ENCODE peak calls at places on chromosomes 11 and 22, in six cellular contexts. One of them, this sample, is unnamed. For H3K9me3, the result is how much of the 10 kb centered on the place peaks cover.

GRCh38 chr11:57230797-57231538 is 6.1 kb downstream of the APLNR start:
- DNase-seq in H9: peak
- DNase-seq in IMR-90: no peak
- DNase-seq in trophoblast cell: no peak
- DNase-seq in mesenchymal stem cell: no peak
- DNase-seq in H1: no peak
- DNase-seq in this sample: no peak

GRCh38 chr22:24751518-24751917 is 23.0 kb downstream of the PIWIL3 start:
- DNase-seq in H9: no peak
- DNase-seq in IMR-90: no peak
- DNase-seq in trophoblast cell: no peak
- DNase-seq in mesenchymal stem cell: no peak
- DNase-seq in H1: no peak
- DNase-seq in this sample: no peak

GRCh38 chr11:15670520-15671070 is 555.9 kb downstream of the INSC start:
- DNase-seq in H9: no peak
- DNase-seq in IMR-90: peak
- DNase-seq in trophoblast cell: no peak
- DNase-seq in mesenchymal stem cell: peak
- DNase-seq in H1: no peak
- DNase-seq in this sample: no peak

GRCh38 chr11:86162257-86162656 is 82.3 kb upstream of the EED start:
- DNase-seq in H9: no peak
- DNase-seq in IMR-90: peak
- DNase-seq in trophoblast cell: peak
- DNase-seq in mesenchymal stem cell: peak
- DNase-seq in H1: no peak
- DNase-seq in this sample: no peak

GRCh38 chr22:38110863-38111852 is 674 bp upstream of the BAIAP2L2 start:
- DNase-seq in H9: peak
- DNase-seq in IMR-90: no peak
- DNase-seq in trophoblast cell: no peak
- DNase-seq in mesenchymal stem cell: no peak
- DNase-seq in H1: no peak
- DNase-seq in this sample: no peak

GRCh38 chr11:101348786-101349185 is 219.2 kb upstream of the PGR start:
- DNase-seq in H9: no peak
- DNase-seq in IMR-90: no peak
- DNase-seq in trophoblast cell: no peak
- DNase-seq in mesenchymal stem cell: no peak
- DNase-seq in H1: no peak
- DNase-seq in this sample: no peak

GRCh38 chr11:106132582-106133354 is 55.3 kb downstream of the AASDHPPT start:
- DNase-seq in H9: no peak
- DNase-seq in IMR-90: no peak
- DNase-seq in trophoblast cell: no peak
- DNase-seq in mesenchymal stem cell: no peak
- DNase-seq in H1: no peak
- DNase-seq in this sample: no peak

GRCh38 chr22:20563464-20563906 is 56.1 kb downstream of the MED15 start:
- DNase-seq in H9: no peak
- DNase-seq in IMR-90: no peak
- DNase-seq in trophoblast cell: no peak
- DNase-seq in mesenchymal stem cell: no peak
- DNase-seq in H1: no peak
- DNase-seq in this sample: no peak

GRCh38 chr11:19987243-19987870 is 172.9 kb downstream of the DBX1 start:
- DNase-seq in H9: no peak
- DNase-seq in IMR-90: no peak
- DNase-seq in trophoblast cell: peak
- DNase-seq in mesenchymal stem cell: no peak
- DNase-seq in H1: no peak
- DNase-seq in this sample: no peak

GRCh38 chr11:120180571-120181445 is 30.0 kb upstream of the OAF start:
- DNase-seq in H9: peak
- DNase-seq in IMR-90: peak
- DNase-seq in trophoblast cell: no peak
- DNase-seq in mesenchymal stem cell: peak
- DNase-seq in H1: no peak
- DNase-seq in this sample: peak

GRCh38 chr11:95152878-95153856 is 63.5 kb downstream of the ENDOD1 start:
- DNase-seq in H9: no peak
- DNase-seq in IMR-90: no peak
- DNase-seq in trophoblast cell: no peak
- DNase-seq in mesenchymal stem cell: no peak
- DNase-seq in H1: no peak
- DNase-seq in this sample: no peak

GRCh38 chr11:104164028-104164520 is at the start of gene PDGFD:
- DNase-seq in H9: peak
- DNase-seq in IMR-90: peak
- DNase-seq in trophoblast cell: peak
- DNase-seq in mesenchymal stem cell: peak
- DNase-seq in H1: peak
- DNase-seq in this sample: peak

GRCh38 chr11:534592-535518 is 521 bp downstream of the HRAS start:
- DNase-seq in H9: peak
- DNase-seq in IMR-90: no peak
- DNase-seq in trophoblast cell: peak
- DNase-seq in mesenchymal stem cell: peak
- DNase-seq in H1: peak
- DNase-seq in this sample: no peak

GRCh38 chr11:16356751-16357365 is 512 bp upstream of the SOX6 start:
- DNase-seq in H9: no peak
- DNase-seq in IMR-90: peak
- DNase-seq in trophoblast cell: no peak
- DNase-seq in mesenchymal stem cell: peak
- DNase-seq in H1: no peak
- DNase-seq in this sample: no peak

GRCh38 chr11:69290791-69291190 is 3.2 kb upstream of the MYEOV start:
- DNase-seq in H9: no peak
- DNase-seq in IMR-90: no peak
- DNase-seq in trophoblast cell: no peak
- DNase-seq in mesenchymal stem cell: no peak
- DNase-seq in H1: no peak
- DNase-seq in this sample: no peak

GRCh38 chr11:77001524-77001923 is 32.7 kb upstream of the B3GNT6 start:
- DNase-seq in H9: no peak
- DNase-seq in IMR-90: no peak
- DNase-seq in trophoblast cell: no peak
- DNase-seq in mesenchymal stem cell: no peak
- DNase-seq in H1: no peak
- DNase-seq in this sample: no peak

GRCh38 chr11:68582416-68583046 is 101.8 kb upstream of the GAL start:
- DNase-seq in H9: no peak
- DNase-seq in IMR-90: no peak
- DNase-seq in trophoblast cell: no peak
- DNase-seq in mesenchymal stem cell: no peak
- DNase-seq in H1: no peak
- DNase-seq in this sample: no peak

GRCh38 chr11:104199041-104199440 is 35.1 kb upstream of the PDGFD start:
- DNase-seq in H9: no peak
- DNase-seq in IMR-90: no peak
- DNase-seq in trophoblast cell: no peak
- DNase-seq in mesenchymal stem cell: no peak
- DNase-seq in H1: no peak
- DNase-seq in this sample: no peak

GRCh38 chr22:35023692-35024363 is 42.1 kb upstream of the ISX start:
- DNase-seq in H9: peak
- DNase-seq in IMR-90: no peak
- DNase-seq in trophoblast cell: peak
- DNase-seq in mesenchymal stem cell: peak
- DNase-seq in H1: peak
- DNase-seq in this sample: peak

GRCh38 chr11:8243458-8243857 is 20.2 kb downstream of the LMO1 start:
- DNase-seq in H9: no peak
- DNase-seq in IMR-90: no peak
- DNase-seq in trophoblast cell: no peak
- DNase-seq in mesenchymal stem cell: no peak
- DNase-seq in H1: no peak
- DNase-seq in this sample: no peak

GRCh38 chr22:50318698-50319411 is 8.0 kb downstream of the DENND6B start:
- DNase-seq in H9: no peak
- DNase-seq in IMR-90: no peak
- DNase-seq in trophoblast cell: no peak
- DNase-seq in mesenchymal stem cell: no peak
- DNase-seq in H1: no peak
- DNase-seq in this sample: no peak

GRCh38 chr22:27673839-27674238 is 127.7 kb downstream of the MN1 start:
- DNase-seq in H9: no peak
- DNase-seq in IMR-90: no peak
- DNase-seq in trophoblast cell: no peak
- DNase-seq in mesenchymal stem cell: no peak
- DNase-seq in H1: no peak
- DNase-seq in this sample: no peak

GRCh38 chr11:26676641-26677040 is 45.2 kb downstream of the SLC5A12 start:
- DNase-seq in H9: no peak
- DNase-seq in IMR-90: no peak
- DNase-seq in trophoblast cell: peak
- DNase-seq in mesenchymal stem cell: peak
- DNase-seq in H1: no peak
- DNase-seq in this sample: no peak

GRCh38 chr11:10305964-10306918 is 1.4 kb downstream of the ADM start:
- DNase-seq in H9: peak
- DNase-seq in IMR-90: peak
- DNase-seq in trophoblast cell: peak
- DNase-seq in mesenchymal stem cell: peak
- DNase-seq in H1: peak
- DNase-seq in this sample: no peak

GRCh38 chr22:23675502-23676415 is 15.1 kb upstream of the RGL4 start:
- DNase-seq in H9: no peak
- DNase-seq in IMR-90: no peak
- DNase-seq in trophoblast cell: peak
- DNase-seq in mesenchymal stem cell: no peak
- DNase-seq in H1: no peak
- DNase-seq in this sample: no peak

GRCh38 chr11:111978028-111978771 is 41.1 kb downstream of the DIXDC1 start:
- DNase-seq in H9: peak
- DNase-seq in IMR-90: peak
- DNase-seq in trophoblast cell: peak
- DNase-seq in mesenchymal stem cell: peak
- DNase-seq in H1: peak
- DNase-seq in this sample: peak

GRCh38 chr11:102599642-102600261 is 25.4 kb downstream of the MMP20 start:
- DNase-seq in H9: no peak
- DNase-seq in IMR-90: peak
- DNase-seq in trophoblast cell: peak
- DNase-seq in mesenchymal stem cell: peak
- DNase-seq in H1: no peak
- DNase-seq in this sample: no peak

DNA sequence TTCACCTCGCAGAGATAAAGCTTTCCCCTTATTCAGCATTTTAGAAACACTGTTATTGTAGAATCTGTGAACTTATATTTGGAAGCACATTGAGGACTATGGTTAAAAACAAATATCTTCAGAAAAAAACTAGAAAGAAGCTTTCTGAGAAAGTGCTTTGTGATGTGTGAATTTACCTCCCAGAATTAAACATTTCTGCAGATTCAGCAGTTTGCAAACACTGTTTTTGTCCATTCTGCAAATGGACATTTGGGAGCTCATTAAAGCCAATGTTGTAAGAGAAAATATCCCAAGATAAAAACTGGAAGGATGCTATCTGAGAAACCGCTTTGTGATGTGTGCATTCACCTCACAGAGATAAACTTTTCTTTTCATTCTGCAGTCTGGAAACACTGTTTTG is 272.7 kb downstream of the OR4A5 start:
- DNase-seq in H9: no peak
- DNase-seq in IMR-90: no peak
- DNase-seq in trophoblast cell: no peak
- DNase-seq in mesenchymal stem cell: no peak
- DNase-seq in H1: no peak
- DNase-seq in this sample: no peak
- H3K9me3 ChIP-seq in H9: half or more
- H3K9me3 ChIP-seq in IMR-90: under half
- H3K9me3 ChIP-seq in trophoblast cell: under half
- H3K9me3 ChIP-seq in mesenchymal stem cell: half or more
- H3K9me3 ChIP-seq in H1: under half
- H3K9me3 ChIP-seq in this sample: under half

GRCh38 chr11:118979434-118979833 is 7.9 kb downstream of the FOXR1 start:
- DNase-seq in H9: peak
- DNase-seq in IMR-90: no peak
- DNase-seq in trophoblast cell: no peak
- DNase-seq in mesenchymal stem cell: no peak
- DNase-seq in H1: no peak
- DNase-seq in this sample: no peak
- H2BK120ac ChIP-seq in H9: no peak
- H2BK120ac ChIP-seq in IMR-90: no peak
- H2BK120ac ChIP-seq in trophoblast cell: no peak
- H2BK120ac ChIP-seq in mesenchymal stem cell: no peak
- H2BK120ac ChIP-seq in H1: no peak
- H2BK120ac ChIP-seq in this sample: no peak

DNA sequence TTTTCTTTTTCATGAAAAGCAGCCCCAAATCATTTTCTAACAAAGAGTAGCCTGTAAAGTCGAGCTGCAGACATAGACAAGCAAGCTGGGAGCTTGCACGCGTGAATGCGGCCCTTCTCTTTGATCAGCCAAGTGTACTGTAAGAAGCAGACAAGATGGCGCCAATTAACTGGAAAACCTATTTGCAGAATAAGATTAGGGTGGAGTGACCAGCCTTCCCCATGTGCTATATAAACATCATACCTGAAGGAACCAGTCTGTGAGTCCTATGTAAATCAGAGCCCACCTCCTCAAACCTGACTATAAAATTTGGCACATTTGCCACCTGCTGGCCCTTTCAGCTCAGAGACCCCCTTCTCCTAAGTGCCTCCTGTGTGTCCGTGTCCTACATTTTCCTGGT is 982.7 kb downstream of the OPCML start:
- DNase-seq in H9: no peak
- DNase-seq in IMR-90: no peak
- DNase-seq in trophoblast cell: no peak
- DNase-seq in mesenchymal stem cell: no peak
- DNase-seq in H1: no peak
- DNase-seq in this sample: no peak
- H3K9me3 ChIP-seq in H9: under half
- H3K9me3 ChIP-seq in IMR-90: under half
- H3K9me3 ChIP-seq in trophoblast cell: under half
- H3K9me3 ChIP-seq in mesenchymal stem cell: under half
- H3K9me3 ChIP-seq in H1: under half
- H3K9me3 ChIP-seq in this sample: under half

GRCh38 chr11:46347637-46348311 is 511 bp downstream of the DGKZ start:
- DNase-seq in H9: no peak
- DNase-seq in IMR-90: no peak
- DNase-seq in trophoblast cell: no peak
- DNase-seq in mesenchymal stem cell: no peak
- DNase-seq in H1: no peak
- DNase-seq in this sample: no peak

GRCh38 chr11:46343520-46343919 is 3.7 kb upstream of the DGKZ start:
- DNase-seq in H9: no peak
- DNase-seq in IMR-90: no peak
- DNase-seq in trophoblast cell: peak
- DNase-seq in mesenchymal stem cell: no peak
- DNase-seq in H1: no peak
- DNase-seq in this sample: no peak

GRCh38 chr11:46345881-46346484 is 1.3 kb upstream of the DGKZ start:
- DNase-seq in H9: no peak
- DNase-seq in IMR-90: no peak
- DNase-seq in trophoblast cell: no peak
- DNase-seq in mesenchymal stem cell: no peak
- DNase-seq in H1: no peak
- DNase-seq in this sample: no peak

GRCh38 chr11:46346886-46347636 is at the start of gene DGKZ:
- DNase-seq in H9: peak
- DNase-seq in IMR-90: peak
- DNase-seq in trophoblast cell: peak
- DNase-seq in mesenchymal stem cell: peak
- DNase-seq in H1: peak
- DNase-seq in this sample: peak

GRCh38 chr11:46345131-46345597 is 2.1 kb upstream of the DGKZ start:
- DNase-seq in H9: peak
- DNase-seq in IMR-90: no peak
- DNase-seq in trophoblast cell: peak
- DNase-seq in mesenchymal stem cell: no peak
- DNase-seq in H1: no peak
- DNase-seq in this sample: no peak
- H2BK120ac ChIP-seq in H9: no peak
- H2BK120ac ChIP-seq in IMR-90: no peak
- H2BK120ac ChIP-seq in trophoblast cell: peak
- H2BK120ac ChIP-seq in mesenchymal stem cell: no peak
- H2BK120ac ChIP-seq in H1: peak
- H2BK120ac ChIP-seq in this sample: no peak